ENCODE peak calls at places on chromosome 11, in eight cellular contexts. E, L, W, V, J, D, F and I are unnamed samples.

GRCh38 chr11:1838426-1839131 is at the start of gene TNNI2:
- DNase-seq in D (no peak), W (no peak), E (no peak), F (no peak), V (no peak), L (no peak), J (no peak), I (peak)

GRCh38 chr11:33701831-33702230 is 1.2 kb upstream of the C11orf91 start:
- DNase-seq in D (peak), E (peak), V (no peak), L (peak), J (peak), F (no peak), W (no peak), I (peak)

GRCh38 chr11:5992604-5993251 is 5.9 kb upstream of the OR52L1 start:
- DNase-seq in V (peak), J (no peak), E (no peak), W (no peak), D (peak), F (no peak), L (no peak), I (peak)

GRCh38 chr11:61160487-61161189 is 588 bp downstream of the VPS37C start:
- DNase-seq in F (no peak), J (no peak), E (no peak), D (no peak), V (no peak), L (no peak), W (no peak), I (peak)

GRCh38 chr11:46348566-46348981 is 1.3 kb downstream of the DGKZ start:
- DNase-seq in F (no peak), L (no peak), W (peak), V (no peak), D (no peak), E (no peak), J (no peak), I (no peak)

GRCh38 chr11:19173964-19174638 is 27.7 kb downstream of the CSRP3 start:
- DNase-seq in V (peak), E (no peak), W (no peak), D (no peak), L (no peak), J (no peak), F (no peak), I (no peak)

GRCh38 chr11:12963789-12964536 is 45.2 kb upstream of the RASSF10 start:
- DNase-seq in J (peak), D (peak), L (no peak), W (peak), E (peak), V (peak), F (peak), I (peak)

GRCh38 chr11:70108250-70108649 is 30.1 kb downstream of the ANO1 start:
- DNase-seq in J (no peak), L (no peak), F (no peak), E (no peak), V (no peak), D (no peak), W (no peak), I (no peak)

GRCh38 chr11:87560352-87560751 is 522.6 kb downstream of the TMEM135 start:
- DNase-seq in J (no peak), W (no peak), V (no peak), F (no peak), L (no peak), D (no peak), E (no peak), I (no peak)